ENCODE peak calls at places on chromosomes 3 and 15, in nine cellular contexts. Z is WERI-Rb-1, N is hepatocyte, T is BJ, X is A549, G is ascending aorta, D is neural progenitor cell, O is PC-3, H is tibial artery. L is an unnamed sample.

GRCh38 chr3:190517696-190518095 is 3.8 kb downstream of the IL1RAP start:
- DNase-seq in O (peak; percentile 73), X (no peak), D (no peak), T (no peak), G (no peak), Z (no peak), H (no peak), N (peak; percentile 25), L (no peak)

GRCh38 chr3:16481570-16481897 is 32.0 kb downstream of the RFTN1 start:
- DNase-seq in D (no peak), X (no peak), H (no peak), N (no peak), T (no peak), G (no peak), O (no peak), Z (no peak), L (no peak)

GRCh38 chr3:24351779-24352469 is 142.7 kb downstream of the THRB start:
- DNase-seq in T (peak; percentile 39), O (no peak), Z (no peak), H (peak; percentile 74), D (no peak), X (no peak), N (no peak), G (no peak), L (no peak)

GRCh38 chr3:72441284-72441994 is 406.8 kb downstream of the SHQ1 start:
- DNase-seq in T (no peak), N (no peak), D (no peak), H (no peak), Z (no peak), X (no peak), G (no peak), O (peak; percentile 9), L (no peak)

GRCh38 chr3:46110701-46111493 is 83.6 kb upstream of the XCR1 start:
- DNase-seq in N (peak; percentile 51), X (no peak), T (no peak), G (no peak), H (peak; percentile 44), Z (no peak), D (no peak), O (peak; percentile 98), L (peak; percentile 7)

GRCh38 chr15:69722924-69723323 is 270.3 kb downstream of the RPLP1 start:
- DNase-seq in N (no peak), G (no peak), X (no peak), T (no peak), O (no peak), H (no peak), D (no peak), Z (no peak), L (no peak)

GRCh38 chr3:190053919-190054672 is 66.6 kb downstream of the P3H2 start:
- DNase-seq in D (no peak), G (no peak), T (no peak), H (no peak), N (peak; percentile 39), O (peak; percentile 77), X (peak; percentile 46), Z (no peak), L (no peak)

GRCh38 chr3:182294256-182294655 is 499.0 kb upstream of the ATP11B start:
- DNase-seq in N (no peak), D (no peak), O (peak; percentile 32), G (no peak), T (no peak), H (no peak), Z (no peak), X (no peak), L (peak; percentile 71)

GRCh38 chr3:186452517-186452916 is 90.5 kb upstream of the DGKG start:
- DNase-seq in N (peak; percentile 18), X (no peak), Z (no peak), D (no peak), T (peak; percentile 46), G (no peak), O (peak; percentile 95), H (no peak), L (peak; percentile 41)

GRCh38 chr3:42595682-42596081 is 4.8 kb upstream of the NKTR start:
- DNase-seq in O (no peak), X (no peak), T (no peak), G (no peak), Z (no peak), D (no peak), H (no peak), N (no peak), L (no peak)

GRCh38 chr3:42589382-42590109 is 1.1 kb upstream of the SS18L2 start:
- DNase-seq in T (no peak), Z (no peak), G (no peak), D (peak; percentile 7), O (no peak), H (no peak), X (no peak), N (no peak), L (no peak)

GRCh38 chr3:42591811-42592210 is 1.2 kb downstream of the SS18L2 start:
- DNase-seq in H (no peak), Z (no peak), D (peak; percentile 71), X (no peak), N (peak; percentile 30), O (peak; percentile 52), T (no peak), G (no peak), L (no peak)

GRCh38 chr3:42590989-42591756 is 513 bp downstream of the SS18L2 start:
- DNase-seq in Z (peak; percentile 22), H (no peak), D (peak; percentile 79), N (peak; percentile 28), X (no peak), O (no peak), T (no peak), G (no peak), L (no peak)

GRCh38 chr3:42593635-42594034 is 3.0 kb downstream of the SS18L2 start:
- DNase-seq in D (no peak), H (no peak), X (no peak), T (no peak), Z (no peak), G (no peak), O (no peak), N (no peak), L (no peak)
- H3K4me3 ChIP-seq in D (no peak overlapping the region), H (no peak overlapping the region), X (no peak overlapping the region), T (no peak overlapping the region), Z (no peak overlapping the region), G (no peak overlapping the region), O (no peak overlapping the region), N (no peak overlapping the region), L (no peak overlapping the region)

GRCh38 chr15:96417760-96418130 is 87.2 kb downstream of the NR2F2 start:
- DNase-seq in O (no peak), X (no peak), D (no peak), G (no peak), H (no peak), Z (no peak), T (no peak), N (no peak), L (no peak)

GRCh38 chr15:96415513-96416217 is 85.2 kb downstream of the NR2F2 start:
- DNase-seq in Z (no peak), X (no peak), G (no peak), D (no peak), N (no peak), H (no peak), O (no peak), T (no peak), L (no peak)

GRCh38 chr15:96414875-96415274 is 84.4 kb downstream of the NR2F2 start:
- DNase-seq in X (no peak), O (no peak), Z (no peak), T (no peak), H (no peak), G (no peak), D (no peak), N (no peak), L (no peak)

GRCh38 chr15:96416934-96417759 is 86.6 kb downstream of the NR2F2 start:
- DNase-seq in T (no peak), H (no peak), O (no peak), X (no peak), D (peak; percentile 63), G (no peak), Z (no peak), N (no peak), L (no peak)

DNA sequence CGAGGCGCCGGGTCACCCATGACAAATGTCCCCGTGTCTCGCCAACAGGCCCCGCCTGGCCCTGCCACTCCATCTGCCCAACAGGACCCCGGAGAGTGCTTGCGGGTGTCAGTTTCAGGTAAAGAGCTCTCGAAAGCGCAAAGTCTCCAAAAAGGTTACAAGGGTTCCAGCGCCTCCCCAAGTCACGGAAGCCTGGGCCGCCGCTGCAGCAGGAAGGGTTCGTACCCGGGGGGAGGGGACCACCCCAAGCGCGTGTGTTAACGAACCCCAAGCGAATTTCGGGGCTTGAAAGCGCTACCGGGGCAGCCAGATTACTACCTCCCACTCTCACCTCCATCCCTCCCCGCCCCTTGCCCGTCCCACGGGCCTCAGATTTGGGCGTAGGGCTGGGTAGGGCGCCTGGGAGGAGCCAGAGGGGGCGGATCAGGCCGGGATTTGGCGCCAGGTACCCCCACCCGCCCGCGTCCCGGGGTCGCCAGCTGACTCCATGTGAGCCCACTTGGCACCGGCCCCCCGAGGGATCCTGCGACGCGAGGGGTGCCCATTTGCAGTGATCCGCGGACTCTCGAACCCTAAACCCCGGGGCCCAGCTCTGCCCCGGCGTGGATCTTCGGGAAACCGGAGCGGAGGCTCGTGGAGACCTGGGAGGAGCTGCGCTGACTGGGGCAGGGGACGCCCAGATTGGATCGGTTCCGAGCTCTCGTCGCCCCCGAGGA is 85.9 kb downstream of the NR2F2 start:
- DNase-seq in N (no peak), D (peak; percentile 63), O (no peak), T (no peak), H (no peak), G (no peak), X (no peak), Z (no peak), L (no peak)
- H3K4me3 ChIP-seq in N (peak overlapping the region; percentile 20), D (peak overlapping the region; percentile 41), O (no peak overlapping the region), T (no peak overlapping the region), H (peak overlapping the region; percentile 32), G (peak overlapping the region; percentile 51), X (peak overlapping the region; percentile 31), Z (no peak overlapping the region), L (no peak overlapping the region)

GRCh38 chr15:56533741-56534416 is 68.9 kb upstream of the MNS1 start:
- DNase-seq in H (no peak), X (no peak), N (no peak), G (no peak), D (no peak), O (no peak), Z (no peak), T (no peak), L (no peak)
- H3K4me3 ChIP-seq in H (no peak overlapping the region), X (no peak overlapping the region), N (no peak overlapping the region), G (no peak overlapping the region), D (no peak overlapping the region), O (no peak overlapping the region), Z (no peak overlapping the region), T (no peak overlapping the region), L (no peak overlapping the region)

GRCh38 chr3:20043398-20043797 is 3.2 kb downstream of the KAT2B start:
- DNase-seq in X (no peak), Z (no peak), N (peak; percentile 52), G (peak; percentile 53), T (no peak), H (peak; percentile 89), O (no peak), D (no peak), L (no peak)
- H3K4me3 ChIP-seq in X (no peak overlapping the region), Z (no peak overlapping the region), N (no peak overlapping the region), G (peak overlapping the region; percentile 49), T (no peak overlapping the region), H (peak overlapping the region; percentile 29), O (no peak overlapping the region), D (no peak overlapping the region), L (no peak overlapping the region)

L was measured in AG04449.